ENCODE peak calls at places on chromosomes 7 and 10, in five cellular contexts. G, W, T, L and V are unnamed samples.

GRCh38 chr7:121302214-121302745 is 26.5 kb upstream of the WNT16 start:
- DNase-seq in G (peak; percentile 19), W (no peak), T (no peak), L (no peak), V (no peak)

GRCh38 chr10:29948971-29949370 is 110.4 kb downstream of the JCAD start:
- DNase-seq in G (no peak), W (no peak), T (no peak), L (no peak), V (no peak)

GRCh38 chr10:69220041-69220451 is at the start of gene HKDC1:
- DNase-seq in G (no peak), W (no peak), T (no peak), L (no peak), V (no peak)

GRCh38 chr10:9625266-9625776 is 1392.4 kb upstream of the CELF2 start:
- DNase-seq in G (no peak), W (no peak), T (no peak), L (no peak), V (no peak)

GRCh38 chr10:86878973-86879781 is 78.2 kb downstream of the MMRN2 start:
- DNase-seq in G (peak; percentile 53), W (no peak), T (no peak), L (no peak), V (no peak)

GRCh38 chr7:136919820-136920219 is 51.4 kb downstream of the CHRM2 start:
- DNase-seq in G (no peak), W (no peak), T (no peak), L (no peak), V (no peak)

GRCh38 chr10:122342293-122343134 is 32.0 kb upstream of the PLEKHA1 start:
- DNase-seq in G (peak; percentile 62), W (peak; percentile 48), T (peak; percentile 30), L (peak; percentile 49), V (peak; percentile 58)

GRCh38 chr7:81603-82342 is 110.6 kb upstream of the FAM20C start:
- DNase-seq in G (no peak), W (no peak), T (no peak), L (no peak), V (no peak)

GRCh38 chr10:124347956-124348355 is 70.8 kb downstream of the OAT start:
- DNase-seq in G (no peak), W (no peak), T (no peak), L (no peak), V (no peak)

GRCh38 chr10:29344073-29344820 is 55.4 kb downstream of the LYZL1 start:
- DNase-seq in G (no peak), W (no peak), T (no peak), L (peak; percentile 4), V (no peak)

GRCh38 chr7:54542920-54543539 is 855 bp downstream of the VSTM2A start:
- DNase-seq in G (no peak), W (no peak), T (no peak), L (no peak), V (no peak)

GRCh38 chr7:70259497-70259896 is 661.2 kb downstream of the AUTS2 start:
- DNase-seq in G (no peak), W (peak; percentile 49), T (no peak), L (no peak), V (no peak)

GRCh38 chr10:97494863-97495506 is 3.2 kb downstream of the MMS19 start:
- DNase-seq in G (no peak), W (no peak), T (no peak), L (no peak), V (peak; percentile 39)

GRCh38 chr10:50740351-50740688 is 584 bp downstream of the ASAH2B start:
- DNase-seq in G (peak; percentile 5), W (no peak), T (no peak), L (no peak), V (peak; percentile 13)

GRCh38 chr7:158753900-158754299 is 49.3 kb upstream of the NCAPG2 start:
- DNase-seq in G (no peak), W (no peak), T (no peak), L (no peak), V (no peak)

GRCh38 chr10:100747826-100748231 is 2.4 kb downstream of the PAX2 start:
- DNase-seq in G (no peak), W (no peak), T (no peak), L (no peak), V (no peak)

GRCh38 chr10:52541082-52541481 is 227.0 kb downstream of the DKK1 start:
- DNase-seq in G (no peak), W (no peak), T (no peak), L (no peak), V (no peak)

GRCh38 chr10:68081916-68082315 is 6.8 kb upstream of the HERC4 start:
- DNase-seq in G (no peak), W (no peak), T (no peak), L (no peak), V (no peak)

GRCh38 chr10:112793197-112793921 is 156.7 kb upstream of the TCF7L2 start:
- DNase-seq in G (no peak), W (no peak), T (no peak), L (no peak), V (no peak)

GRCh38 chr7:15757041-15757995 is 70.8 kb upstream of the MEOX2 start:
- DNase-seq in G (no peak), W (no peak), T (no peak), L (no peak), V (no peak)

GRCh38 chr7:46115410-46115809 is 194.3 kb upstream of the IGFBP3 start:
- DNase-seq in G (no peak), W (no peak), T (no peak), L (no peak), V (no peak)

GRCh38 chr7:2269468-2270460 is 27.7 kb downstream of the NUDT1 start:
- DNase-seq in G (no peak), W (no peak), T (no peak), L (no peak), V (no peak)

GRCh38 chr7:86961686-86962085 is 97.8 kb downstream of the ELAPOR2 start:
- DNase-seq in G (no peak), W (no peak), T (no peak), L (no peak), V (no peak)

GRCh38 chr10:102776779-102777417 is 33.1 kb downstream of the WBP1L start:
- DNase-seq in G (no peak), W (peak; percentile 84), T (no peak), L (no peak), V (no peak)

GRCh38 chr7:111893190-111893589 is 313.0 kb downstream of the DOCK4 start:
- DNase-seq in G (no peak), W (no peak), T (no peak), L (no peak), V (no peak)

GRCh38 chr7:28272461-28272877 is 91.9 kb upstream of the JAZF1 start:
- DNase-seq in G (peak; percentile 15), W (no peak), T (no peak), L (peak; percentile 38), V (no peak)

GRCh38 chr10:102752934-102753664 is 9.4 kb downstream of the WBP1L start:
- DNase-seq in G (peak; percentile 36), W (no peak), T (no peak), L (peak; percentile 60), V (no peak)

GRCh38 chr7:99409192-99409572 is 413 bp downstream of the BUD31 start:
- DNase-seq in G (no peak), W (no peak), T (no peak), L (no peak), V (no peak)

GRCh38 chr10:75111906-75112703 is 649 bp downstream of the SAMD8 start:
- DNase-seq in G (peak; percentile 63), W (peak; percentile 52), T (no peak), L (peak; percentile 77), V (peak; percentile 50)

GRCh38 chr10:45373003-45373782 is 823 bp upstream of the ALOX5 start:
- DNase-seq in G (peak; percentile 43), W (no peak), T (no peak), L (peak; percentile 35), V (peak; percentile 24)

GRCh38 chr7:78510580-78511188 is 712.1 kb downstream of the PHTF2 start:
- DNase-seq in G (peak; percentile 19), W (no peak), T (no peak), L (peak; percentile 11), V (no peak)

GRCh38 chr10:48731654-48732053 is 47.0 kb downstream of the WDFY4 start:
- DNase-seq in G (no peak), W (peak; percentile 10), T (no peak), L (no peak), V (no peak)

GRCh38 chr10:103649654-103650423 is 156.3 kb downstream of the NEURL1 start:
- DNase-seq in G (no peak), W (no peak), T (no peak), L (no peak), V (no peak)

GRCh38 chr7:129853661-129854268 is 99.0 kb downstream of the UBE2H start:
- DNase-seq in G (no peak), W (no peak), T (no peak), L (peak; percentile 41), V (no peak)

GRCh38 chr7:503575-504111 is 16.0 kb downstream of the PDGFA start:
- DNase-seq in G (no peak), W (peak; percentile 91), T (no peak), L (no peak), V (no peak)

GRCh38 chr10:70578371-70578947 is 24.1 kb downstream of the PRF1 start:
- DNase-seq in G (peak; percentile 68), W (no peak), T (peak; percentile 13), L (peak; percentile 73), V (peak; percentile 73)